ENCODE peak calls at places on chromosomes 6 and 20, in five cellular contexts. O is lower lobe of right lung, M is astrocyte of the spinal cord, K is MM.1S, X is PC-9. A is an unnamed sample.

GRCh38 chr6:36301781-36302180 is 31.9 kb downstream of the PNPLA1 start:
- DNase-seq in O (no peak), M (no peak), K (no peak), X (no peak), A (no peak)

GRCh38 chr6:152094992-152095592 is 287.6 kb downstream of the ESR1 start:
- DNase-seq in O (peak), M (peak), K (no peak), X (peak), A (peak)

GRCh38 chr20:36967636-36968035 is 16.1 kb upstream of the SAMHD1 start:
- DNase-seq in O (no peak), M (no peak), K (no peak), X (no peak), A (no peak)

GRCh38 chr6:11126876-11127275 is 15.4 kb upstream of the ERVFRD-1 start:
- DNase-seq in O (no peak), M (peak), K (no peak), X (peak), A (no peak)

GRCh38 chr6:22877946-22878705 is 308.8 kb downstream of the HDGFL1 start:
- DNase-seq in O (no peak), M (peak), K (no peak), X (no peak), A (no peak)

GRCh38 chr6:62150048-62150663 is 135.9 kb downstream of the KHDRBS2 start:
- DNase-seq in O (no peak), M (peak), K (peak), X (peak), A (peak)

GRCh38 chr6:92109256-92109655 is 1310.1 kb downstream of the EPHA7 start:
- DNase-seq in O (peak), M (no peak), K (no peak), X (no peak), A (no peak)

GRCh38 chr20:31718952-31719643 is 3.6 kb downstream of the BCL2L1 start:
- DNase-seq in O (no peak), M (no peak), K (peak), X (peak), A (peak)

GRCh38 chr6:128390168-128390567 is 130.2 kb downstream of the PTPRK start:
- DNase-seq in O (no peak), M (no peak), K (no peak), X (no peak), A (no peak)

GRCh38 chr20:18144541-18145099 is 7.0 kb downstream of the KAT14 start:
- DNase-seq in O (no peak), M (no peak), K (no peak), X (peak), A (no peak)

GRCh38 chr6:122977180-122977579 is 18.9 kb upstream of the CLVS2 start:
- DNase-seq in O (no peak), M (no peak), K (no peak), X (no peak), A (no peak)

GRCh38 chr20:39605908-39606307 is 643.8 kb downstream of the DHX35 start:
- DNase-seq in O (no peak), M (no peak), K (no peak), X (no peak), A (no peak)

GRCh38 chr6:137697267-137697938 is 169.7 kb upstream of the TNFAIP3 start:
- DNase-seq in O (no peak), M (peak), K (peak), X (peak), A (no peak)

GRCh38 chr6:37866590-37867507 is 47.3 kb downstream of the ZFAND3 start:
- DNase-seq in O (no peak), M (no peak), K (no peak), X (no peak), A (no peak)

GRCh38 chr6:27161115-27161514 is 86.4 kb upstream of the PRSS16 start:
- DNase-seq in O (no peak), M (no peak), K (no peak), X (no peak), A (no peak)

GRCh38 chr6:28940294-28940858 is 16.6 kb upstream of the TRIM27 start:
- DNase-seq in O (no peak), M (no peak), K (no peak), X (peak), A (peak)

GRCh38 chr20:48716541-48716940 is 111.3 kb downstream of the PREX1 start:
- DNase-seq in O (no peak), M (no peak), K (no peak), X (no peak), A (no peak)

GRCh38 chr20:53395188-53395923 is 198.3 kb downstream of the ZNF217 start:
- DNase-seq in O (no peak), M (no peak), K (no peak), X (no peak), A (no peak)

GRCh38 chr20:46298374-46298773 is 9.9 kb downstream of the CDH22 start:
- DNase-seq in O (no peak), M (no peak), K (no peak), X (no peak), A (no peak)

GRCh38 chr20:48866936-48867335 is 39.1 kb upstream of the PREX1 start:
- DNase-seq in O (no peak), M (no peak), K (no peak), X (no peak), A (no peak)

GRCh38 chr6:39420300-39421265 is 98.1 kb upstream of the KCNK16 start:
- DNase-seq in O (no peak), M (no peak), K (no peak), X (no peak), A (no peak)

GRCh38 chr20:50921055-50921454 is 10.2 kb downstream of the ADNP start:
- DNase-seq in O (no peak), M (no peak), K (no peak), X (no peak), A (no peak)

GRCh38 chr20:35903843-35904242 is 50.5 kb downstream of the SCAND1 start:
- DNase-seq in O (no peak), M (no peak), K (no peak), X (no peak), A (no peak)

GRCh38 chr6:31834367-31834703 is 6.8 kb downstream of the HSPA1B start:
- DNase-seq in O (peak), M (no peak), K (peak), X (peak), A (peak)

GRCh38 chr20:9422335-9422734 is 92.1 kb upstream of the LAMP5 start:
- DNase-seq in O (no peak), M (peak), K (no peak), X (no peak), A (no peak)

GRCh38 chr6:109182590-109182989 is 87.3 kb downstream of the CEP57L1 start:
- DNase-seq in O (no peak), M (no peak), K (no peak), X (no peak), A (no peak)

GRCh38 chr20:2671977-2672376 is 8.0 kb upstream of the IDH3B start:
- DNase-seq in O (no peak), M (no peak), K (no peak), X (no peak), A (no peak)

GRCh38 chr6:155219299-155219698 is 44.5 kb upstream of the CLDN20 start:
- DNase-seq in O (no peak), M (peak), K (no peak), X (no peak), A (no peak)

GRCh38 chr6:33807606-33808005 is 3.8 kb upstream of the MLN start:
- DNase-seq in O (no peak), M (no peak), K (no peak), X (no peak), A (no peak)

GRCh38 chr6:29419516-29419915 is 4.8 kb downstream of the OR12D1 start:
- DNase-seq in O (no peak), M (no peak), K (no peak), X (no peak), A (no peak)

GRCh38 chr20:4064118-4064962 is 49.0 kb upstream of the RNF24 start:
- DNase-seq in O (peak), M (peak), K (no peak), X (peak), A (peak)

GRCh38 chr20:11895832-11896484 is 21.7 kb upstream of the BTBD3 start:
- DNase-seq in O (no peak), M (peak), K (no peak), X (no peak), A (no peak)

GRCh38 chr6:14713008-14713452 is 532.8 kb upstream of the JARID2 start:
- DNase-seq in O (no peak), M (peak), K (no peak), X (peak), A (no peak)

GRCh38 chr20:8721098-8721497 is 347.8 kb upstream of the PLCB4 start:
- DNase-seq in O (no peak), M (peak), K (peak), X (no peak), A (peak)

GRCh38 chr6:10939840-10940239 is 53.0 kb downstream of the SYCP2L start:
- DNase-seq in O (no peak), M (no peak), K (no peak), X (no peak), A (no peak)

DNA sequence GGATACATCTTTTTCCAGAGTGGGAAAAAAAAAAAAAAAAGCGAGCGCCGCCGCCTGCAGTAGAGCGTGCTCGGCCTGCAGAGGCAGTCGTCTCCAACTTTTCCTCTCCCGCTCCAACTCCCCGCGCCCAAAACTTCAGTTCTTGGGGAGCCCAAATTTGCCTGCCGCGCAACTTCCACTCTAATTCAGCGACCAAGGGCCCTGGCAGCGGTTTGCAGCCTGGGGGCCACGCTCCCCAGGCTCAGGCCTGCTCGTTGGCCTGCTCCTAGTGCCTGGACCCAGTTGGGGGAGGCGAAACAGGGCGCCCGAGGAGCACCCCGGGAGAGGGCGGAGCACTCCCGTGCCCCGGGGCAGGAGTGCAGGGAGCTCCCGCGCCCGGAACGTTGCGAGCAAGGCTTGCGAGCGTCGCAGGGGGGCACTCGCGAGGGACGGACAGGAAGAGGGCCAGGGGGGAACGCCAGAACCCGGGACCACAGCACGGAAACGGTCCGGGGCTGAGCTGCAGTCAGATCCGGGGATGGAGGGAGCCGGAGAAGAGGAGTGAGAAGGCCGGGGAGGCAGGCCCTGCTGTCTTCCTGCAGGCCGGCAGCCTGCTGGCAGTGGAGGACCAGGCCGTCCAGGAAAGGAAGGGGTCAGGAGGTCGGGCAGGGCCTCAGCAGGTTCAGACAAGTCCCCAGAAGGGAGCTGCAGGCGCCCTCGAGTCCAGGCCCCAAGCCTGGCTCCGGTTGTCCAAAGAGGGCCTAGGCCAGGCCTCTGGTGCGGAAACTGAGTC is at the start of gene STX16:
- DNase-seq in O (peak), M (peak), K (peak), X (peak), A (peak)
- TF ChIP-seq CTCF in O (peak), M (peak), K (peak), X (peak), A (peak)

DNA sequence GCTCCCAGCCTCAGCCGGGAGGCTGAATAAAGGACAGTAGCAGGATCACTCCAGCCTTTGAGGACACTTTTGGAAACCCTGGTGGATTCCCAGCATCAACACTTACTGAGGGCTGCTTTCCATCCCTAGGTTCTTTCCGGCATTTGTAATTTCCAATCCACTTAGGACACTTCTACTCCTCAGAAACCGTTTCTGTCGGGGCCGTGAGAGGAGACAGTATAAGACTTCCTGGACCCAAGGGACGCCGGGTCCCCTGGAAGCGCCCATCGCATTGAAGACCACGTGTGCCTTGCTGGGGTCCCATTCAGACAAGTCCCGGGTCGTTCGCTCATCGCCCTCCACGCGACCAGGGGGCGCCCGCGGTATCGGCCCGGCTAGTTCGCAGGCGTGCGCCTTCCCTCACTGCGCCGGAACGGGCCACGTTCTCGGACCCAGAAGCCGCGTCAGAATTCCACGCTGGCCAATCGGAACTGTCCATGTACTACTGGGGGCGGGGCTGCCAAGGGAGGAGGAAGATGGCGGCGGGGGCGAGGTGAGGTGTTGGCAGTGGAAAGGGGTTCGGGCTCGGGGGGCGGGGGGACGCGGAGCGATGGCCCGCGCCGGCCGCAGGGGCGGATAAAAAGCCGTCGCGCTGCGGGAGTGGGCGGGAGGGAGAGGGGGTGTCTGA is at the start of gene NUS1:
- DNase-seq in O (peak), M (peak), K (peak), X (peak), A (peak)
- TF ChIP-seq CTCF in O (peak), M (peak), K (peak), X (peak), A (peak)

GRCh38 chr6:53651764-53652401 is 13.7 kb downstream of the KLHL31 start:
- DNase-seq in O (peak), M (peak), K (peak), X (peak), A (peak)
- TF ChIP-seq CTCF in O (peak), M (peak), K (peak), X (no peak), A (no peak)

GRCh38 chr6:8057263-8057662 is 6.9 kb downstream of the BLOC1S5 start:
- DNase-seq in O (no peak), M (no peak), K (no peak), X (no peak), A (no peak)

GRCh38 chr6:8061736-8062135 is 2.5 kb downstream of the BLOC1S5 start:
- DNase-seq in O (no peak), M (no peak), K (no peak), X (no peak), A (no peak)

GRCh38 chr6:8060346-8060745 is 3.8 kb downstream of the BLOC1S5 start:
- DNase-seq in O (no peak), M (no peak), K (no peak), X (no peak), A (no peak)

GRCh38 chr6:8057793-8058192 is 6.4 kb downstream of the BLOC1S5 start:
- DNase-seq in O (no peak), M (no peak), K (no peak), X (no peak), A (no peak)

DNA sequence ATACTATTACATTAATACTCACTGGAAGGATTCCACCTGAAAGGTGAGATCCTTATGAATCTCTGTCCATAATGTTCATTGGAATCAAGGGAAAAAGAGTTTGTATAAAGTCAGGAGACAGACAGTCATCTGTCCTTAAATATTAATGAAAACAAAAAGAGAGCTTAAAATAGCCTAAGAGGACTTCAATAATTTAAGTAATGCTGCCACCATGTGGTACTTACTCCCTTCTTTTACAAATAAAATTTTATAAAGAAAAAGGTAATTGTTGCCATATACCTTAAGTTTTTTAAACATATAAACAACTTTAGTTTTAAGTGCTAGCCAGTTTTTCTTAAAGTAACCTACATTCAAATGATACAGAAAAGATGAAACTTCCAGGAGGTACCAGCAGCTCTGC is 5.1 kb downstream of the BLOC1S5 start:
- DNase-seq in O (no peak), M (peak), K (peak), X (no peak), A (no peak)
- TF ChIP-seq CTCF in O (peak), M (peak), K (peak), X (peak), A (no peak)

GRCh38 chr6:57221191-57221935 is 744 bp downstream of the RAB23 start:
- DNase-seq in O (peak), M (peak), K (peak), X (peak), A (peak)
- TF ChIP-seq CTCF in O (peak), M (peak), K (peak), X (peak), A (peak)

GRCh38 chr20:62407221-62407992 is at the start of gene CABLES2:
- DNase-seq in O (peak), M (peak), K (peak), X (peak), A (peak)
- TF ChIP-seq CTCF in O (peak), M (no peak), K (no peak), X (peak), A (peak)

DNA sequence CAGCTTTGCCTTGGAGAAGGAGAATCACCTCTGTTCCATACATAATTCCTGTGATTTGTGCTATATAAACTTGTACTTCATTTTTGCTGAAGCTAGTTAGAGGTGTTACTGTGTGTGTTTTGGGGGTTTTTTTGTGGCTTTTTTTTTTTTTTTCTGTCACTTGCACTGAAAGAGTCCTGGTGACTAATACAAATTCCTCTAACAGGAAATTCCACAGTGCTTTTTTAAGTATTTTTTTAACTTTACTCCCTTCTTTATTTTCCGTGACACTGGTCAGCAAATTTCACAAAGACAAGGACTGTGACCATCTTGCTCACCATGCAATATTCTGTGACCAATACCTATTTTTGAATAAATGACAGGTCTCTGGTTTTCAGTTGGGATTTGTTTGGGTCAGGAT is 110.5 kb downstream of the ISM1 start:
- DNase-seq in O (no peak), M (peak), K (no peak), X (no peak), A (no peak)
- TF ChIP-seq CTCF in O (no peak), M (no peak), K (no peak), X (no peak), A (no peak)

GRCh38 chr6:96926425-96926824 is 1.9 kb downstream of the KLHL32 start:
- DNase-seq in O (no peak), M (no peak), K (no peak), X (no peak), A (no peak)
- TF ChIP-seq CTCF in O (no peak), M (no peak), K (no peak), X (no peak), A (no peak)

GRCh38 chr20:14064921-14065320 is 69.6 kb downstream of the MACROD2 start:
- DNase-seq in O (no peak), M (no peak), K (no peak), X (no peak), A (no peak)

GRCh38 chr20:14065774-14066173 is 70.5 kb downstream of the MACROD2 start:
- DNase-seq in O (no peak), M (no peak), K (no peak), X (no peak), A (no peak)

GRCh38 chr20:14062171-14062570 is 66.9 kb downstream of the MACROD2 start:
- DNase-seq in O (no peak), M (no peak), K (no peak), X (no peak), A (no peak)

GRCh38 chr20:14064333-14064732 is 69.0 kb downstream of the MACROD2 start:
- DNase-seq in O (no peak), M (no peak), K (peak), X (no peak), A (no peak)

DNA sequence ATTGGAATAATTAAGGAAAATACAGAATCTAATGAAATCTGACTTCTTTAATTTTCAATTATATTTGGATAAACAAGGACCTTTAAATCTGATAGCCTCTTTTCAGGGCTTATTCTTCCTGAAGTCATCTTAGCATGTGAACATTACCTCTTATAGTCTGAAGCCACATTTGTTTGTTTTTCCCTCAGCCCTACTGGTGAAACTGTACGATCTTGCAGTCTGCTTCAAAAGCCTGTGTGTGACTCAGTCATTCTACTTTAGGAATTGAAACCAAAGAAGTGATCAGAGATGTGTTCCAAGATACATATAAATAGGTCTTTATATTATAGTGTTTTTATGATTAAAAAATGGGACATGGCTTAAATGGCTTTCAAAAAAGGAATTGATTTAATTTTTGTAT is 67.5 kb downstream of the MACROD2 start:
- DNase-seq in O (no peak), M (peak), K (peak), X (no peak), A (no peak)
- TF ChIP-seq CTCF in O (no peak), M (no peak), K (no peak), X (no peak), A (no peak)